ENCODE peak calls at places on chromosomes 6 and 20, in four cellular contexts. Z, Q, I and T are unnamed samples.

GRCh38 chr6:101395345-101395744 is 1.8 kb downstream of the GRIK2 start:
- DNase-seq in I (no peak), Q (no peak), Z (no peak), T (no peak)

GRCh38 chr6:168640738-168641137 is 199.8 kb downstream of the SMOC2 start:
- DNase-seq in Z (no peak), I (peak), Q (no peak), T (no peak)

GRCh38 chr6:14125346-14125745 is 7.8 kb downstream of the CD83 start:
- DNase-seq in Q (no peak), I (no peak), Z (no peak), T (no peak)

GRCh38 chr6:78910611-78911134 is 43.3 kb downstream of the IRAK1BP1 start:
- DNase-seq in Q (no peak), Z (no peak), I (no peak), T (no peak)

GRCh38 chr6:157579467-157580031 is 198.6 kb downstream of the ZDHHC14 start:
- DNase-seq in Z (no peak), I (no peak), Q (no peak), T (no peak)

GRCh38 chr6:91669154-91669903 is 1082.5 kb upstream of the MAP3K7 start:
- DNase-seq in Q (no peak), Z (no peak), I (no peak), T (no peak)

GRCh38 chr6:112007254-112007653 is 46.6 kb upstream of the CCN6 start:
- DNase-seq in I (no peak), Z (no peak), Q (no peak), T (no peak)

GRCh38 chr6:157535354-157536217 is 154.6 kb downstream of the ZDHHC14 start:
- DNase-seq in Q (no peak), Z (no peak), I (no peak), T (no peak)

DNA sequence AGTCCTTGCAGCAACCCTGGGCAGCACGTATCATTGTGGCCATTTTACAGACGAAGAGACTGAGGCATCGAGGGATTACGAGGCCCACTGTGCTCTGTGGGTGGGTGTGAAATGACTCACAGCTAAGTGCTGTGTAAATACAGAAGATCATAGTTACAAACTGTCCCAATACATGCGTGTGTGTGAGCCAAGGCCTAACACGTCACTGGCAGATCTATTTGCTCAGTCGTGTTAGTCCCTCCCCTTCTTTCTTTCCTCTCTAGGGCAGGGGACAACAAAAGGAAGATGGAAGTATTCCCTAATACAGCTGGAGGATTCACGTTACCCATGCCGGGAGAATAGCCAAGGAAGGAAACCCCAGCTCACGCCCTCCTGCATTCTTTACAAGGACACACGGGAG is 175.9 kb downstream of the CDC5L start:
- DNase-seq in Q (peak), Z (no peak), I (no peak), T (no peak)
- TF ChIP-seq EP300 in Q (no peak), Z (no peak), I (no peak), T (no peak)

DNA sequence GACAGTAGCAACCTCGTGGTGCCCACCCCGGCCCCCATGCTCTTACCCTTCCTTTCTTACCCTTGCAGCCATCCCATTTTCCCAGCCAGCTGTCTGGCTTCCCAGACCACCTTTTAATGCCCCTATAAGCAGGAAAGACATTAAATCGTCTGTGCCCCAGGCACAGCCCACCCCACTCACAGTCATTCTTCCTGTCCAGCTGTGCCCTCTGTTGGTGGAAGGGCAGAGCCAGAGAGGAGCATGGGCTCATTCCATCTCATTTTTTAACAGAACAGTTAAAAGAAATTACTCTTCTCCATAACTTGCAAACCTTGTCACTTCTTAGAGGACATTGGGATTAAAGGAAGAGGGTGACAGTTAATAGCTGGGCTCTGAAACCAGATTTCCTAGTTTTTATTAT is 240.5 kb downstream of the NRN1 start:
- DNase-seq in Q (no peak), I (no peak), Z (no peak), T (no peak)
- TF ChIP-seq CTCF in Q (no peak), I (no peak), Z (no peak), T (no peak)

DNA sequence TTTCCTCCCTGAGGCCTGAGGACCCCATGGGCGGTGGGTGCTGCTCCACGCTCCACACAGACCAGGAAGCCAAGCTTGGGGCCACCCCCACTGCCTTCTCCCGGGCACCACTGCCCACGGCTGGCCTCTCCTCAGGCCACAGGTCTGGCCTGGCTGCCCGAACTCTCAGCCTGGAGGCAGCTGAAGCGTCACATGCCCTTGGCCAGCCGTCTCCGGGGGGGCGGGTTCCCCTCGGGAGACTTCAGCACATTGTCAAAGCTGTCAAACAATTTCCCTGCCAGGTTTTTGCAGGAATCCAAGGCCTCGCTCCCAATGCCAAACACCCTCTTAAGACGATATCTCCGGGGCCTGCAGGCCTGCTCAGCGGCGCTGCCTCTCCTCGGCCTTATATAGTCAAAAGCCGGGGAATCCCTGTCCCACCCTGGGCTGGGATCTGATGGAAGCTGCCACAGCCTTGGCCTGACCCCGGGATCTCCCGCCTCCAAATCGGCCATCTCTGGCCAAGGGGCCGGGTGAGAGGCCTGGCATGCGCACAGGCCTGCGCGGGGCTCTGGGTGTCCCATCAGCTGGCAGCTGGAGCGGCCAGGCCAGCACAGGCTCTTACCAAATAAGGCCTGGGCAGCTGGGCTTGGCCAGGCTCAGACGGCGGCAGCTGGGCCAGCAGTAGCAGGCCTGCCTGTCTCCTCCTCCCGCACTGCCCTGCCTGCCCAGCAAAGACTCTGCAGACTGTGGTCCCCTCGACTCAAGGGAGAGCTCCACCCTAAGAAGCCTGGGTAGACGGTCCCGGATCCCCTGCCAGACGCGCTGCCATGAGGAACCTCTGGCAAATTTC is 49.7 kb downstream of the RBM38 start:
- DNase-seq in I (peak), Z (no peak), Q (peak), T (peak)
- TF ChIP-seq EP300 in I (peak), Z (no peak), Q (no peak), T (peak)

GRCh38 chr6:136274062-136274461 is 15.6 kb downstream of the BCLAF1 start:
- DNase-seq in Z (no peak), I (no peak), Q (no peak), T (no peak)
- TF ChIP-seq CTCF in Z (no peak), I (no peak), Q (no peak), T (no peak)